ENCODE peak calls at places on chromosomes 16 and 17, in nine cellular contexts. M is GM23338, G is vagina, Q is GM12878, J is suprapubic skin, Y is HCT116, O is SK-N-SH, Z is sigmoid colon, P is stomach. L is an unnamed sample.

GRCh38 chr17:55731586-55732250 is 9.1 kb upstream of the TMEM100 start:
- DNase-seq in M (peak; percentile 16), Z (peak; percentile 91), J (peak; percentile 81), G (peak; percentile 91), P (no peak), O (no peak), Q (no peak), Y (no peak), L (no peak)

GRCh38 chr16:47734987-47735594 is 274.0 kb downstream of the PHKB start:
- DNase-seq in J (no peak), G (no peak), Y (no peak), M (no peak), Z (no peak), P (peak; percentile 95), Q (no peak), O (no peak), L (no peak)

GRCh38 chr16:69083306-69083941 is 22.0 kb upstream of the HAS3 start:
- DNase-seq in M (no peak), O (no peak), Y (no peak), P (no peak), Z (no peak), G (no peak), Q (no peak), J (no peak), L (no peak)

GRCh38 chr17:56600246-56600645 is 6.7 kb downstream of the NOG start:
- DNase-seq in J (no peak), Z (no peak), Q (no peak), P (no peak), Y (no peak), G (no peak), O (no peak), M (no peak), L (no peak)

GRCh38 chr17:31389673-31390381 is 1.6 kb upstream of the RAB11FIP4 start:
- DNase-seq in Z (no peak), M (peak; percentile 23), P (peak; percentile 21), O (no peak), J (no peak), Y (no peak), G (no peak), Q (no peak), L (no peak)

GRCh38 chr17:74712756-74713155 is at the start of gene CD300LF:
- DNase-seq in Q (no peak), G (no peak), J (no peak), Z (no peak), P (no peak), M (no peak), O (no peak), Y (no peak), L (peak; percentile 80)

GRCh38 chr17:49327835-49328784 is 33.9 kb downstream of the ZNF652 start:
- DNase-seq in Y (no peak), Z (no peak), M (no peak), G (no peak), Q (no peak), O (no peak), P (no peak), J (no peak), L (no peak)

GRCh38 chr16:8962393-8963009 is 1.2 kb downstream of the USP7 start:
- DNase-seq in J (no peak), O (peak; percentile 53), Y (no peak), M (peak; percentile 69), Z (no peak), P (peak; percentile 50), Q (no peak), G (no peak), L (no peak)

GRCh38 chr17:39627170-39627716 is 491 bp downstream of the PPP1R1B start:
- DNase-seq in Y (no peak), Z (no peak), P (no peak), G (no peak), O (peak; percentile 62), M (no peak), J (no peak), Q (no peak), L (no peak)

GRCh38 chr16:11964761-11965539 is at the start of gene TNFRSF17:
- DNase-seq in Y (no peak), G (no peak), Z (no peak), Q (peak; percentile 94), P (no peak), M (no peak), O (no peak), J (no peak), L (no peak)

GRCh38 chr17:40345161-40346034 is 19.1 kb downstream of the GJD3 start:
- DNase-seq in Z (peak; percentile 85), M (peak; percentile 97), G (no peak), J (no peak), P (peak; percentile 70), Y (no peak), O (peak; percentile 74), Q (no peak), L (no peak)

GRCh38 chr16:59848314-59848713 is 1114.2 kb upstream of the GOT2 start:
- DNase-seq in G (no peak), M (no peak), O (no peak), P (no peak), Z (no peak), Y (no peak), J (no peak), Q (no peak), L (no peak)

GRCh38 chr17:2724783-2725164 is 13.2 kb upstream of the CLUH start:
- DNase-seq in Y (no peak), M (peak; percentile 88), Q (no peak), Z (no peak), O (no peak), P (peak; percentile 46), G (no peak), J (no peak), L (no peak)

GRCh38 chr17:77709594-77709993 is 248.9 kb upstream of the TNRC6C start:
- DNase-seq in O (no peak), G (peak; percentile 13), P (no peak), Q (no peak), M (no peak), J (no peak), Z (no peak), Y (no peak), L (no peak)

GRCh38 chr17:68621065-68621464 is 19.9 kb upstream of the FAM20A start:
- DNase-seq in M (no peak), Q (no peak), G (no peak), Y (no peak), Z (no peak), O (no peak), P (no peak), J (no peak), L (no peak)
- TF ChIP-seq POLR2AphosphoS5 in M (no peak), Q (no peak), G (no peak), Y (no peak), Z (no peak), O (no peak), P (no peak), J (no peak), L (no peak)

GRCh38 chr17:45663772-45664171 is 120.3 kb upstream of the CRHR1 start:
- DNase-seq in O (no peak), Z (no peak), Q (no peak), M (no peak), J (no peak), Y (no peak), P (no peak), G (no peak), L (no peak)

GRCh38 chr17:45666641-45667040 is 117.5 kb upstream of the CRHR1 start:
- DNase-seq in J (no peak), M (no peak), G (no peak), P (no peak), Y (no peak), O (no peak), Z (no peak), Q (no peak), L (no peak)

GRCh38 chr17:45666046-45666600 is 118.0 kb upstream of the CRHR1 start:
- DNase-seq in G (no peak), O (no peak), Z (no peak), M (peak; percentile 22), P (no peak), Y (no peak), J (no peak), Q (no peak), L (no peak)

GRCh38 chr17:45668316-45668715 is 115.8 kb upstream of the CRHR1 start:
- DNase-seq in Y (no peak), G (no peak), Q (no peak), O (no peak), Z (no peak), J (no peak), P (no peak), M (no peak), L (no peak)

DNA sequence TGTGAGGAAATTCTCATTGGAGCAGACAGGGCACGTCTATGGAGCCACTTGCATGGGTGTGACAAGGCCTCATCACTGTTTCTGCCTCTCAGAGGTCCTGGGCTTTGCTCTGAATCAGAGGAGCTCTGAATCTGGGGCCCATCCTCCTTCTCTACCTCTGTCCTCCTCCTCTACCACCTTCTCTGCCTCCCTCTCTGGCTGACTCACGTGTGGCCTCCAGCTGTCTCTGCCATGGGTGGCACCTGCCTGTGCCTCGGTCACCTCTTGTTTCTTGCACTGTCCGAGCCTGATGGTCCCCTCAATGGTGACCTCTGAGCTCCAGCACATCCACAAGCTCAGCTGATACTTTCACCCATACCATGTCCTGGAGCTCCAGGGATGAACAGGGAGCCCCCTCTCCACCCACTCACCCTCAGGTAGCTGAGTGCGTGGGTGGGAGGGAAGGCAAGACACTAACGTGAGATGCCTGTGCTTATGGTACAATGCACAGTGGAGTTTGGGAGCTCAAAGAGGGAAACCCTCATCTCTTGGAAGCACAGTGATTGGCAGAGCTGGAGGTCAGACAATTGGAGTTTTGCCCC is 116.4 kb upstream of the CRHR1 start:
- DNase-seq in Z (no peak), M (no peak), P (no peak), O (no peak), J (no peak), Q (no peak), Y (no peak), G (no peak), L (no peak)
- H3K27me3 ChIP-seq in Z (no peaks in the 10 kb centered on the region), M (no peaks in the 10 kb centered on the region), P (peaks cover 10% of the 10 kb centered on the region), O (peaks cover 13% of the 10 kb centered on the region), J (peaks cover 17% of the 10 kb centered on the region), Q (no peaks in the 10 kb centered on the region), Y (peaks cover 4% of the 10 kb centered on the region), G (no peaks in the 10 kb centered on the region), L (no peaks in the 10 kb centered on the region)

DNA sequence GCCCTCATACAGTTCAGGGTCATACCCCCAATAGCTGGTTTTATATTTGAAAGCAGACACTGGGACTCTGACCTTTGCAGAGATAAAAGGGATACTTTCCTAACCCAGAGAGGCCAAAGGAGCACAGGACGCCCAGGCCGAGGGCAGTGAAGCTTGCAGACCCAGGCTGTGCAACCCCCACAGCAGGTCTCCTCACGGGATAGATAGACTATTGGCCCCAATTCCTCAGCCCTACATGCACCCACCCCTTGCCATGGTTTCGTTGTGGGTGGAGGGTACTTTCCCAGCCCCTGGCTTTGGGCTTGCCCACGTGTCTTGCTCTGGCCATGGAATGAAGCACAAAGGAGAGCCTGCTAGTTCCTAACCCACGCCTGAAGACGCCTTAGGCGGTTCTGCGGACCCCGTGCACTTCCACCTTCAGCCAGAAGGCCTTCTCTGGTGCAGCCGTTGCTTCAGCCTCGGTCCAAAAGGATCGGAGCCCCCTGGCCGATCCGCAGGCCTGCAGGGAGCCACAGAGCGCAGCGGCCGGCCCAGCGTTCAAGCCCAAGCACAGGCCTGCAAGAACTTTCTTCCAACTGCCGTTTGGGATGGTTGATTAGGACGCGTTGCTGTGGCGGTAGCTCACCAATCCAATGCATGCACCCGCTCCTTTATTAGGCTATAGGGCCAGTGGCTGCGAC is 9.8 kb upstream of the BRCA1 start:
- DNase-seq in J (no peak), O (no peak), M (peak; percentile 50), Y (no peak), G (no peak), Z (peak; percentile 35), Q (no peak), P (no peak), L (no peak)
- TF ChIP-seq CTCF in J (no peak), O (no peak), M (no peak), Y (no peak), G (no peak), Z (no peak), Q (no peak), P (no peak), L (no peak)

GRCh38 chr17:65560628-65561371 is 648 bp downstream of the AXIN2 start:
- DNase-seq in Y (peak; percentile 94), G (no peak), O (peak; percentile 92), Z (peak; percentile 94), M (peak; percentile 97), Q (no peak), J (peak; percentile 92), P (peak; percentile 92), L (no peak)
- TF ChIP-seq POLR2AphosphoS5 in Y (peak; percentile 45), G (peak; percentile 78), O (peak; percentile 60), Z (peak; percentile 86), M (peak; percentile 18), Q (no peak), J (peak; percentile 72), P (peak; percentile 52), L (no peak)